ENCODE peak calls at places on chromosomes 1 and 21, in seven cellular contexts. One of them, this sample, is unnamed. For H3K27me3 and H3K36me3, the result is how much of the 10 kb centered on the place peaks cover.

GRCh38 chr21:44867999-44868700 is 5.3 kb downstream of the PTTG1IP start:
- DNase-seq in neural progenitor cell: no peak
- DNase-seq in iPS DF 6.9: no peak
- DNase-seq in fibroblast of lung: no peak
- DNase-seq in tibial artery: no peak
- DNase-seq in right atrium auricular region: no peak
- DNase-seq in colonic mucosa: no peak
- DNase-seq in this sample: no peak

GRCh38 chr1:206694551-206695124 is 9.9 kb downstream of the MAPKAPK2 start:
- DNase-seq in colonic mucosa: no peak
- DNase-seq in right atrium auricular region: no peak
- DNase-seq in tibial artery: no peak
- DNase-seq in fibroblast of lung: no peak
- DNase-seq in neural progenitor cell: peak
- DNase-seq in iPS DF 6.9: no peak
- DNase-seq in this sample: peak

GRCh38 chr1:2173546-2174347 is 20.8 kb downstream of the FAAP20 start:
- DNase-seq in iPS DF 6.9: no peak
- DNase-seq in right atrium auricular region: no peak
- DNase-seq in neural progenitor cell: no peak
- DNase-seq in fibroblast of lung: no peak
- DNase-seq in tibial artery: no peak
- DNase-seq in colonic mucosa: no peak
- DNase-seq in this sample: no peak

GRCh38 chr21:42103843-42104242 is 32.7 kb downstream of the UMODL1 start:
- DNase-seq in right atrium auricular region: no peak
- DNase-seq in tibial artery: no peak
- DNase-seq in colonic mucosa: no peak
- DNase-seq in neural progenitor cell: no peak
- DNase-seq in iPS DF 6.9: no peak
- DNase-seq in fibroblast of lung: no peak
- DNase-seq in this sample: no peak

GRCh38 chr1:20792177-20792576 is 5.1 kb upstream of the HP1BP3 start:
- DNase-seq in fibroblast of lung: peak
- DNase-seq in neural progenitor cell: no peak
- DNase-seq in tibial artery: no peak
- DNase-seq in right atrium auricular region: no peak
- DNase-seq in iPS DF 6.9: no peak
- DNase-seq in colonic mucosa: no peak
- DNase-seq in this sample: no peak

GRCh38 chr1:18384477-18384876 is 96.3 kb upstream of the KLHDC7A start:
- DNase-seq in fibroblast of lung: no peak
- DNase-seq in iPS DF 6.9: no peak
- DNase-seq in colonic mucosa: no peak
- DNase-seq in neural progenitor cell: no peak
- DNase-seq in right atrium auricular region: no peak
- DNase-seq in tibial artery: no peak
- DNase-seq in this sample: peak

GRCh38 chr1:115539061-115539460 is 102.7 kb upstream of the VANGL1 start:
- DNase-seq in iPS DF 6.9: no peak
- DNase-seq in tibial artery: no peak
- DNase-seq in neural progenitor cell: no peak
- DNase-seq in right atrium auricular region: no peak
- DNase-seq in fibroblast of lung: peak
- DNase-seq in colonic mucosa: no peak
- DNase-seq in this sample: no peak

GRCh38 chr1:240282061-240282830 is 190.6 kb downstream of the FMN2 start:
- DNase-seq in tibial artery: no peak
- DNase-seq in iPS DF 6.9: no peak
- DNase-seq in fibroblast of lung: no peak
- DNase-seq in neural progenitor cell: no peak
- DNase-seq in colonic mucosa: peak
- DNase-seq in right atrium auricular region: no peak
- DNase-seq in this sample: no peak

GRCh38 chr1:76770979-76771378 is 96.3 kb upstream of the ST6GALNAC5 start:
- DNase-seq in colonic mucosa: no peak
- DNase-seq in right atrium auricular region: no peak
- DNase-seq in fibroblast of lung: no peak
- DNase-seq in tibial artery: no peak
- DNase-seq in iPS DF 6.9: no peak
- DNase-seq in neural progenitor cell: no peak
- DNase-seq in this sample: no peak

GRCh38 chr21:46441961-46442498 is 16.7 kb upstream of the DIP2A start:
- DNase-seq in fibroblast of lung: no peak
- DNase-seq in colonic mucosa: no peak
- DNase-seq in neural progenitor cell: no peak
- DNase-seq in iPS DF 6.9: no peak
- DNase-seq in tibial artery: peak
- DNase-seq in right atrium auricular region: no peak
- DNase-seq in this sample: no peak

GRCh38 chr1:235503333-235504121 is 725 bp downstream of the B3GALNT2 start:
- DNase-seq in right atrium auricular region: peak
- DNase-seq in iPS DF 6.9: no peak
- DNase-seq in tibial artery: peak
- DNase-seq in neural progenitor cell: peak
- DNase-seq in colonic mucosa: peak
- DNase-seq in fibroblast of lung: peak
- DNase-seq in this sample: no peak

GRCh38 chr21:23026878-23027277 is 2028.7 kb downstream of the NCAM2 start:
- DNase-seq in fibroblast of lung: no peak
- DNase-seq in right atrium auricular region: no peak
- DNase-seq in iPS DF 6.9: no peak
- DNase-seq in tibial artery: no peak
- DNase-seq in colonic mucosa: no peak
- DNase-seq in neural progenitor cell: no peak
- DNase-seq in this sample: no peak

GRCh38 chr1:33515607-33516006 is 43.2 kb downstream of the ZSCAN20 start:
- DNase-seq in fibroblast of lung: no peak
- DNase-seq in colonic mucosa: no peak
- DNase-seq in tibial artery: no peak
- DNase-seq in right atrium auricular region: no peak
- DNase-seq in neural progenitor cell: no peak
- DNase-seq in iPS DF 6.9: no peak
- DNase-seq in this sample: no peak

DNA sequence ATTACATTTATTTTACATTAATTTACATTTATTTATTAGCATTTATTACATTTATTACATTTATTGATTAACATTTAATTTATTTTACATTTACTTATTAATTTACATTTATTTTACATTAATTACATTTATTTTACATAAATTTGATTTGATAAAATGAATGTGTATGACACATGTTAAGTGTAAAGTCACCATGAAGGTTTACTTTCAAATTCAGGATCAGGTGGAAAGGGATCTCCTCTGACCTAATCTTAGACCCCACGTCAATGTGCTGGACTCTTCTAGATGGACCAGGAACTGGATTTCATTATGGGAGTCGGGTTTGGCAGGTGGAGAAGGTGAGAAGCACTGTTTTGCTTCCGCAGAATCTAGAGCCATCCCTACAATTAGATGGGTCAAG is 76.1 kb downstream of the NCAM2 start:
- DNase-seq in right atrium auricular region: no peak
- DNase-seq in fibroblast of lung: no peak
- DNase-seq in iPS DF 6.9: no peak
- DNase-seq in tibial artery: no peak
- DNase-seq in colonic mucosa: no peak
- DNase-seq in neural progenitor cell: no peak
- DNase-seq in this sample: no peak
- H3K27me3 ChIP-seq in right atrium auricular region: under half
- H3K27me3 ChIP-seq in fibroblast of lung: under half
- H3K27me3 ChIP-seq in iPS DF 6.9: under half
- H3K27me3 ChIP-seq in tibial artery: under half
- H3K27me3 ChIP-seq in colonic mucosa: under half
- H3K27me3 ChIP-seq in neural progenitor cell: under half
- H3K27me3 ChIP-seq in this sample: under half

DNA sequence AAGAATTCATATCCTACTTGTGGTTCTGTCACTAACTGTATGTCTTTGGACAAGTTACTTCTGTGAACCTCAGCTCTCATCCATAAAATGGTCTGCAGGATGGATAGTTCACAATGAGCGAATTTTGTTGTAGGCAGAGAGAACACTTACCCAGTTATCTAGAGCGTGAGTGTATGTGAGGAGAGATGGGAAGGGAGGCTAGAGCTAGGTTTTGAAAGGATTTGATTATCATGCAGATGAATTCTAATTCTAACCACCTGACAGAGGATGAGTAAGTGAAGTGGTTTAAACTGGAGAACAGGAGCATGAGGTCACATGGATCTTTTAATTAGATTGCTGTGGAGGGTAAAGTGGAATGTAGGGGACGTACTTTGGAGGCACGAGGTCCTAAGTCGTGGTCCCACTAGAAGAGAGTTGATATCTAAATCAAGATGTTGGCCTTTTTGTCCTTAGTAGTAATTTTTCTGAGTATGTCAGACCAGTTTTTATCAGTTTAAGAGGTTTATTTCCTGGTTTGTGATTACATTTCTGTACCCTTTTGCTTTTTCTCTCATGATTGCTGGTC is 5.0 kb downstream of the SUCO start:
- DNase-seq in colonic mucosa: no peak
- DNase-seq in tibial artery: no peak
- DNase-seq in neural progenitor cell: peak
- DNase-seq in iPS DF 6.9: peak
- DNase-seq in fibroblast of lung: no peak
- DNase-seq in right atrium auricular region: no peak
- DNase-seq in this sample: peak
- H3K4me3 ChIP-seq in colonic mucosa: no peak
- H3K4me3 ChIP-seq in tibial artery: no peak
- H3K4me3 ChIP-seq in neural progenitor cell: no peak
- H3K4me3 ChIP-seq in iPS DF 6.9: no peak
- H3K4me3 ChIP-seq in fibroblast of lung: no peak
- H3K4me3 ChIP-seq in right atrium auricular region: no peak
- H3K4me3 ChIP-seq in this sample: no peak

DNA sequence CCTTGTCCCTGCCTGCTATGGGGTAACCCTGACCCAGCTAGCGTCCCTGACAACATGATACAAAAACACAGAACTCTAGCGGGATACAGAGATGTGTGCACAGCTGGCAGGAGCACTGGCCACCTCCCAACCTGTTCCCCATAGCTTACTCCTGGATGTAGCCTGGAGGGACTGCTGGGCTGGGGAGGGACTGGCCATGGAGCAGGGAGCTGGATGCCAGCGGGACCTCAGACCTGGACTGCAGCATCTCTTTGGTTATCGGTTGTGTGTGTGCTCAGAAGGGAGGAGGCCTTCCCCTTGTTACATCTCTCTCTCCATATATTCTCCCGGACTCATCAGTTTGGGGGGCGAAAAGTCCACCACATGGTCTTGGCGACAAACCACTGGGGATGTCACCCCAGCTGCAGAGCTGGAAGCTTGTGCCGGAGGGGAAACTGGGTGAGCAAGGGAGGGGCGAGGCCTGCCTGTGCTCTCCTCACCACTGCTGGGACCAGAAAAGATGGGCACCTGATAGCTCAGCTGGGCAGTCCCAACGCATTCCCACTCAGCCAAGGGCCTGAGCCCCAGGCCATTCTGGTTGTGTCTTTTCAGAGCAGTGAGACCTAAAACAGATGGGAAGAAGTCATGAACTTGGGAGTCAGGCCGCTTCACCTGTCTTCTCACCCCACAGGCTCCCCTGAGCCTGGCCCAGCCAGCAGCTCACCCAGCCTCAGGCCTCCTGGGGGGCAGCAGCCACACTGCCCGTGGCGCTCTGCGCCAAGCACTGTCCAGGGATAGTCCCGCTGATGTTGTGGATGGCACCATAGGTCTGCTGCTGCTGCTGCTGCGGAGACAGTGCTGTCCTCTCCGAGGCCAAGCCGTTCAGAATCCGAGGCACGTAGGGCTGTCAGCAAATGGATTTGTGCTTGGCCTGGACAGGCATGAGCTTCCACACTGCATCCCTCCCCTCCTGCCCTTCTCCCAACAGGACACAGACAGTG is 35.6 kb downstream of the TMEM63A start:
- DNase-seq in colonic mucosa: no peak
- DNase-seq in right atrium auricular region: no peak
- DNase-seq in neural progenitor cell: no peak
- DNase-seq in tibial artery: no peak
- DNase-seq in fibroblast of lung: no peak
- DNase-seq in iPS DF 6.9: no peak
- DNase-seq in this sample: no peak
- H3K36me3 ChIP-seq in colonic mucosa: under half
- H3K36me3 ChIP-seq in right atrium auricular region: under half
- H3K36me3 ChIP-seq in neural progenitor cell: under half
- H3K36me3 ChIP-seq in tibial artery: half or more
- H3K36me3 ChIP-seq in fibroblast of lung: under half
- H3K36me3 ChIP-seq in iPS DF 6.9: under half
- H3K36me3 ChIP-seq in this sample: half or more

DNA sequence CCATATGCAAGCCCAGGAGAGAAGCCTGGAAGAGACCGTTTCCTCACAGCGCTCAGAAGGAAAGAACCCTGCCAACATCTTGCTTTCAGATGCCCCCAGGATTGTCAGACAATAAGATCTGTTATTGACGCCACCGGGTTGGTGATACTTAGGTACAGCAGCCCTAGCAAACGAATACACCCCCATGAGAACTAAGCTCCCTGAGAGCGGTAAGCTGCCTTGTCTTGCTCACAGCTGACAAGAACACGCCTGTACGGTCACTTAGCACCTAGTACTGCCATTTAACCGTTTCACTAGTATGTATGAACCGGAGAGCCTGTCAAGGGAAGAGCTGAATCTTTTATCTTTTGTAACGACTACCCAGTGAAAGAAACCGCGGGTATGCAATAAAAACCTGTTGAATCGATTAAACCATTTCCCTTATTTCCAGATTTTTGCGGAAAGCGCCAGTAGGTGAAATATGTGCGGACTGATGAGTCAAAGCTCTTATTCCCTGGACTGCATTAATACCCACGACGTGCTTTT is 619 bp upstream of the ZBTB8B start:
- DNase-seq in right atrium auricular region: no peak
- DNase-seq in tibial artery: peak
- DNase-seq in fibroblast of lung: peak
- DNase-seq in iPS DF 6.9: no peak
- DNase-seq in colonic mucosa: no peak
- DNase-seq in neural progenitor cell: peak
- DNase-seq in this sample: peak
- H3K27me3 ChIP-seq in right atrium auricular region: under half
- H3K27me3 ChIP-seq in tibial artery: under half
- H3K27me3 ChIP-seq in fibroblast of lung: under half
- H3K27me3 ChIP-seq in iPS DF 6.9: under half
- H3K27me3 ChIP-seq in colonic mucosa: under half
- H3K27me3 ChIP-seq in neural progenitor cell: under half
- H3K27me3 ChIP-seq in this sample: under half

DNA sequence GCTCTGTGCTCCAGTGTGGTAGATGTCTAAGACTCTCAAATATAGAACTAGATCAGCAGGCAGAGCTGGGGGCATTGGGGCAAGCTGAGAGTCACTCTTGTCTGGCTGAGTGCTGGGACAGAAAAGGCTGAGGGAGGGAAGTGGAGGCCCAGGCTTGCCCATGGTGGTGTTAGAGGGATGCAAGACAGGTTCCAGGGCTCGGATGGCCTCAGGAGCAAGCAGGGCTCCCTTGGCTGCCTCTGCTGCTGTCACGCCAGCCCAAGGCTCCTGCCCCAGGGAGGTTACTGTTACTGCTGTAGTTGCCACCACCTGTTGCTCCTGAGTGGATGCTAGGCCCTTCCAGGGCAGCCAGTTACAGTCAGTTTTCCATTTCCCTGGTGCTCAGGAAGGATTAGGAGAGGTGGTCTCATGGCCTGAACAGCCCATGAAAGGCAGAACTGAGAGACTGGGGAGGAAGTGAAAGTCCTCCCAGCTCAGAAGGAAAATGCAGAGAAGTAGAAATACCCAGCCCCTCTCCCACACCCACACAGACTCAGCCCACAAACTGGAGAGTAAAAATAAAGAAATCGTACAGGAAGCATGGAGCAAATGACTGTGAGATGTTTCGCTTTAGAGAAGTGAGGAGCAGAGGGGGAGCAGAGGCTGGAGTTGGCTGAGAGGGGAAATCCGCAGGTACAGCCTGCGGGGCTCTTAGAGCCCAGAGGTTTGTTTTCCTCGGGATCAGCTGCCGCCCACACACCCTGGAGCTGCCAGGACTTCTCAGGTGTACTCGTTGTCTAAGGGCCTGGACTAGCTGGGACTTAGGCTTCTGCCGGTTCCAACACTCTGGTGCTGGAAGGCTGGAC is 2.1 kb downstream of the IL6R start:
- DNase-seq in tibial artery: peak
- DNase-seq in iPS DF 6.9: no peak
- DNase-seq in right atrium auricular region: no peak
- DNase-seq in neural progenitor cell: no peak
- DNase-seq in fibroblast of lung: no peak
- DNase-seq in colonic mucosa: peak
- DNase-seq in this sample: no peak
- H3K4me3 ChIP-seq in tibial artery: peak
- H3K4me3 ChIP-seq in iPS DF 6.9: no peak
- H3K4me3 ChIP-seq in right atrium auricular region: peak
- H3K4me3 ChIP-seq in neural progenitor cell: no peak
- H3K4me3 ChIP-seq in fibroblast of lung: peak
- H3K4me3 ChIP-seq in colonic mucosa: peak
- H3K4me3 ChIP-seq in this sample: no peak

This sample was measured in H7.